ENCODE peak calls at places on chromosome X, in five cellular contexts. Q is EH, Z is NCI-H460, R is T-cell, N is HepG2. F is an unnamed sample.
A peak's percentile ranks its signal among the peaks of the same experiment; 100 is the strongest.

GRCh38 chrX:134692990-134693389 is 34.7 kb upstream of the PLAC1 start:
- DNase-seq in Z (no peak), Q (peak; percentile 78), R (no peak), N (no peak), F (no peak)

GRCh38 chrX:65697173-65697572 is 29.7 kb downstream of the MSN start:
- DNase-seq in N (no peak), Q (peak; percentile 92), R (no peak), Z (no peak), F (no peak)

GRCh38 chrX:151397741-151398070 is 700 bp downstream of the VMA21 start:
- DNase-seq in N (no peak), R (no peak), Z (no peak), Q (peak; percentile 7), F (peak; percentile 1)

GRCh38 chrX:1932231-1932630 is 317.4 kb downstream of the ASMT start:
- DNase-seq in R (no peak), Z (no peak), Q (peak; percentile 95), N (no peak), F (no peak)

GRCh38 chrX:111830561-111830960 is 45.4 kb upstream of the TRPC5OS start:
- DNase-seq in Z (no peak), Q (no peak), R (no peak), N (no peak), F (no peak)

GRCh38 chrX:110383414-110383813 is 24.8 kb downstream of the RTL9 start:
- DNase-seq in Z (no peak), Q (peak; percentile 91), N (no peak), R (no peak), F (no peak)

GRCh38 chrX:42093756-42094155 is 170.4 kb upstream of the CASK start:
- DNase-seq in R (no peak), Z (no peak), N (no peak), Q (peak; percentile 36), F (no peak)

GRCh38 chrX:84188320-84188834 is 378 bp upstream of the RPS6KA6 start:
- DNase-seq in Q (peak; percentile 65), R (no peak), Z (peak; percentile 13), N (no peak), F (peak; percentile 75)

GRCh38 chrX:74250574-74250973 is 53.4 kb upstream of the ZCCHC13 start:
- DNase-seq in Q (no peak), N (no peak), R (no peak), Z (no peak), F (no peak)

GRCh38 chrX:14095702-14096101 is 66.0 kb upstream of the GEMIN8 start:
- DNase-seq in R (peak; percentile 5), Q (peak; percentile 63), N (peak; percentile 47), Z (peak; percentile 26), F (peak; percentile 64)

GRCh38 chrX:115968436-115969252 is 201.9 kb upstream of the AGTR2 start:
- DNase-seq in Q (no peak), R (no peak), Z (peak; percentile 49), N (no peak), F (peak; percentile 84)

GRCh38 chrX:77275392-77275791 is 171.8 kb upstream of the FGF16 start:
- DNase-seq in Z (no peak), R (no peak), Q (peak; percentile 3), N (no peak), F (no peak)

GRCh38 chrX:33045245-33045644 is 166.1 kb downstream of the DMD start:
- DNase-seq in Q (no peak), N (no peak), Z (no peak), R (no peak), F (no peak)

GRCh38 chrX:50978920-50979660 is 68.6 kb downstream of the BMP15 start:
- DNase-seq in Q (peak; percentile 1), Z (no peak), R (no peak), N (no peak), F (peak; percentile 79)

GRCh38 chrX:78517124-78517523 is 142.0 kb downstream of the RTL3 start:
- DNase-seq in Q (no peak), Z (no peak), N (no peak), R (peak; percentile 58), F (no peak)

GRCh38 chrX:41823402-41823801 is 99.4 kb downstream of the GPR82 start:
- DNase-seq in N (peak; percentile 84), R (no peak), Z (no peak), Q (peak; percentile 18), F (no peak)

GRCh38 chrX:132614297-132614696 is 125.5 kb upstream of the MBNL3 start:
- DNase-seq in Q (no peak), N (peak; percentile 38), R (no peak), Z (no peak), F (no peak)

GRCh38 chrX:30065226-30065625 is 150.1 kb upstream of the MAGEB2 start:
- DNase-seq in Z (no peak), Q (peak; percentile 74), R (no peak), N (no peak), F (no peak)

GRCh38 chrX:85503258-85504158 is 124.0 kb upstream of the POF1B start:
- DNase-seq in R (no peak), N (no peak), Q (no peak), Z (no peak), F (no peak)

GRCh38 chrX:149314031-149314430 is 191.1 kb downstream of the IDS start:
- DNase-seq in N (no peak), R (no peak), Q (peak; percentile 62), Z (no peak), F (peak; percentile 63)

GRCh38 chrX:1427756-1428155 is 25.0 kb downstream of the ASMTL start:
- DNase-seq in Q (no peak), R (no peak), N (no peak), Z (no peak), F (no peak)

GRCh38 chrX:149003863-149004660 is 501.0 kb downstream of the IDS start:
- DNase-seq in N (no peak), Z (no peak), R (no peak), Q (no peak), F (no peak)

GRCh38 chrX:68504237-68504636 is 5.4 kb downstream of the YIPF6 start:
- DNase-seq in R (peak; percentile 7), N (no peak), Q (peak; percentile 38), Z (no peak), F (no peak)

GRCh38 chrX:96692911-96693310 is 8.3 kb downstream of the DIAPH2 start:
- DNase-seq in Z (no peak), Q (no peak), N (no peak), R (no peak), F (no peak)

GRCh38 chrX:119981286-119982070 is 37.9 kb upstream of the NKAP start:
- DNase-seq in R (no peak), N (peak; percentile 3), Z (peak; percentile 11), Q (peak; percentile 24), F (no peak)